ENCODE peak calls at places on chromosomes 11 and 22, in six cellular contexts. Z is right lobe of liver, G is adrenal gland, D is HCT116, I is SK-N-SH, Y is psoas muscle. L is an unnamed sample.

GRCh38 chr11:10387209-10388083 is 67.6 kb upstream of the AMPD3 start:
- DNase-seq in Z (no peak), G (no peak), D (no peak), I (no peak), Y (peak; percentile 87), L (no peak)

GRCh38 chr22:27269751-27270586 is 531.6 kb downstream of the MN1 start:
- DNase-seq in Z (no peak), G (no peak), D (no peak), I (no peak), Y (no peak), L (no peak)

GRCh38 chr11:65072631-65072966 is 11.2 kb downstream of the CDCA5 start:
- DNase-seq in Z (no peak), G (no peak), D (no peak), I (no peak), Y (no peak), L (no peak)

GRCh38 chr11:129331871-129332274 is 43.8 kb upstream of the BARX2 start:
- DNase-seq in Z (peak; percentile 88), G (peak; percentile 83), D (peak; percentile 79), I (peak; percentile 77), Y (peak; percentile 84), L (peak; percentile 53)

GRCh38 chr22:39959640-39960447 is at the start of gene TMA7B:
- DNase-seq in Z (no peak), G (peak; percentile 24), D (no peak), I (peak; percentile 52), Y (no peak), L (no peak)

GRCh38 chr11:128695539-128696221 is 1.8 kb downstream of the FLI1 start:
- DNase-seq in Z (peak; percentile 68), G (no peak), D (no peak), I (no peak), Y (no peak), L (no peak)

GRCh38 chr11:70364745-70365535 is 33.4 kb upstream of the CTTN start:
- DNase-seq in Z (no peak), G (no peak), D (no peak), I (no peak), Y (no peak), L (peak; percentile 75)

GRCh38 chr11:30504468-30504867 is 81.7 kb downstream of the MPPED2 start:
- DNase-seq in Z (no peak), G (no peak), D (no peak), I (no peak), Y (no peak), L (no peak)

GRCh38 chr11:17991799-17992433 is 20.9 kb downstream of the SERGEF start:
- DNase-seq in Z (no peak), G (no peak), D (peak; percentile 42), I (peak; percentile 66), Y (no peak), L (peak; percentile 32)

GRCh38 chr11:35289821-35290220 is 129.5 kb downstream of the SLC1A2 start:
- DNase-seq in Z (no peak), G (no peak), D (no peak), I (no peak), Y (no peak), L (no peak)

GRCh38 chr11:112255075-112255739 is 5.5 kb downstream of the PLET1 start:
- DNase-seq in Z (no peak), G (peak; percentile 76), D (no peak), I (no peak), Y (no peak), L (no peak)

GRCh38 chr11:706957-707816 is 1.2 kb downstream of the EPS8L2 start:
- DNase-seq in Z (peak; percentile 89), G (no peak), D (no peak), I (peak; percentile 68), Y (no peak), L (no peak)

GRCh38 chr11:112440518-112440917 is 179.9 kb upstream of the PLET1 start:
- DNase-seq in Z (no peak), G (no peak), D (peak; percentile 13), I (no peak), Y (no peak), L (no peak)

GRCh38 chr11:128610765-128611617 is 23.6 kb upstream of the ETS1 start:
- DNase-seq in Z (no peak), G (no peak), D (no peak), I (no peak), Y (no peak), L (peak; percentile 77)

GRCh38 chr11:117239295-117239694 is 6.8 kb downstream of the RNF214 start:
- DNase-seq in Z (no peak), G (no peak), D (no peak), I (no peak), Y (no peak), L (no peak)

GRCh38 chr11:41456288-41456687 is 3.2 kb downstream of the LRRC4C start:
- DNase-seq in Z (no peak), G (no peak), D (no peak), I (no peak), Y (no peak), L (no peak)

GRCh38 chr11:45556851-45557707 is 108.3 kb downstream of the CHST1 start:
- DNase-seq in Z (no peak), G (no peak), D (no peak), I (no peak), Y (no peak), L (no peak)

GRCh38 chr22:47406180-47406723 is 643.8 kb downstream of the TBC1D22A start:
- DNase-seq in Z (no peak), G (no peak), D (no peak), I (no peak), Y (no peak), L (no peak)

GRCh38 chr11:129023968-129024676 is 81.5 kb upstream of the TP53AIP1 start:
- DNase-seq in Z (no peak), G (no peak), D (peak; percentile 82), I (no peak), Y (no peak), L (no peak)

GRCh38 chr22:26564181-26564580 is 25.8 kb downstream of the TPST2 start:
- DNase-seq in Z (no peak), G (no peak), D (no peak), I (no peak), Y (peak; percentile 20), L (no peak)

GRCh38 chr22:41009222-41009948 is 58.2 kb downstream of the RBX1 start:
- DNase-seq in Z (no peak), G (no peak), D (no peak), I (no peak), Y (no peak), L (no peak)

GRCh38 chr11:69061713-69062053 is 13.0 kb downstream of the TPCN2 start:
- DNase-seq in Z (no peak), G (no peak), D (no peak), I (no peak), Y (no peak), L (no peak)
- H3K4me1 ChIP-seq in Z (no peaks in the 10 kb centered on the region), G (no peaks in the 10 kb centered on the region), D (no peaks in the 10 kb centered on the region), I (peaks cover 4% of the 10 kb centered on the region), Y (no peaks in the 10 kb centered on the region), L (no peaks in the 10 kb centered on the region)

GRCh38 chr11:126457817-126458216 is 102.3 kb downstream of the ST3GAL4 start:
- DNase-seq in Z (no peak), G (no peak), D (no peak), I (peak; percentile 62), Y (no peak), L (no peak)

GRCh38 chr11:126456783-126457542 is 101.5 kb downstream of the ST3GAL4 start:
- DNase-seq in Z (no peak), G (no peak), D (no peak), I (peak; percentile 73), Y (no peak), L (no peak)

GRCh38 chr11:126452718-126453117 is 97.2 kb downstream of the ST3GAL4 start:
- DNase-seq in Z (no peak), G (no peak), D (no peak), I (no peak), Y (no peak), L (no peak)

GRCh38 chr11:126459691-126460404 is 104.4 kb downstream of the ST3GAL4 start:
- DNase-seq in Z (no peak), G (no peak), D (no peak), I (no peak), Y (no peak), L (no peak)

DNA sequence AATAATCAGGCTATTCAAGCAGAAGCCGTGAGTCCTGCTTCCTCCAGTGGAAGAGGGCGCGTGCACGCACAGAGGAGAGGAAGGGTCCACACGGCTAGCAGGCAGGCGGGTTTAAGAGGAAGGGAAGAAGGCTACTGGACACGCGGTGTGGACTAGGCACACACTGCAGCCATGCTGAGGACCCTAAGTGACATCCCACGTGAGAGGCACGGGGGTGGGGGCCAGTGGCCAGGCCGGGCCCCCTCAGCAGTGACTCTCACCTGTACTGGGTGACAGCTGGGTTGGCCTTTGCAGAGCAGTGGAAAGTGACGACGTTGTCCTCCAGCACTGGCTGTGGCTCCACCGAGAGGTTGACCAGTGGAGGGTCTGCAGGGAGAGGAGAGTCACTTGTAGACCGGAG is 100.6 kb downstream of the ST3GAL4 start:
- DNase-seq in Z (no peak), G (no peak), D (no peak), I (no peak), Y (no peak), L (no peak)
- H3K27ac ChIP-seq in Z (no peak overlapping the region), G (no peak overlapping the region), D (no peak overlapping the region), I (peak overlapping the region; percentile 23), Y (no peak overlapping the region), L (no peak overlapping the region)

GRCh38 chr22:28761449-28761755 is 11.1 kb upstream of the CCDC117 start:
- DNase-seq in Z (no peak), G (no peak), D (no peak), I (no peak), Y (no peak), L (no peak)
- H3K4me1 ChIP-seq in Z (no peaks in the 10 kb centered on the region), G (no peaks in the 10 kb centered on the region), D (peaks cover 7% of the 10 kb centered on the region), I (no peaks in the 10 kb centered on the region), Y (no peaks in the 10 kb centered on the region), L (no peaks in the 10 kb centered on the region)

DNA sequence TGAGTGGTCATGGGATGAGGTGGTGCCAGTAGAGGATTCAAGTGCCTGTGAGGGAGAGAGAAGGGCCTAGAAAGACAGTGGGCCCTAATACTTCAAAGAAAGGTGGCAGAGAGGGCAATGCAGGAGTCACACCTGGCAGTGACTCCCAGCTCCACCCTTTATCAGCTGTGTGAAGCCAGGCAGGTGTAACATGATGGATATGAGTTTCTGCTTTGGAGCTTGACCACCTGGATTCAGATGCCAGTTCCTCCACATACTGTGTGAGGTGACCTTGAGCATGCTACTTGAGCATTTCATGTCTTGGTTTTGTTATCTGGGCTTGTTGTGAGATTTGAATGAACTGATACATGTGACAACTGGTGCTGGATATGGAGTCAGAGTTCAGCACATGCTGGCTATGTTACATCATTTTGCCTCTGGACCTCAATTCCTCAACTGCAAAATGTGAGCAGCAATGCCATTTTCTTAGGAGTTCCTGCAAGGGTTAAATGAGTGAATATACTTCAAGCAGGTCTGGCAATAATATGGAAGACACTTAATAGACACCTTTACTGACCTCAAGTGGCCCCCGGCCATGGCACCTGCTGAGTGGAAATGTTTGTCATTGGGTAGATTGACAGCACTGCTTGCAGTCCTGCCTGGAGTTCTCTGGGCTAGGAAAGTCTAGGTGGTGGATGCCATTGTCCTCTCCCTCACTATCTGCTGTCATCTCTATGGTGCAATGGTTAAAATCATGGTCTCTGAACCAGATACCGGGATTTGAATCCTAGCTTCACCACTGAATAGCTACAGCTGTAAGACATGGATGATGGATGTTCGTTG is 83.3 kb downstream of the MICAL2 start:
- DNase-seq in Z (no peak), G (no peak), D (no peak), I (no peak), Y (no peak), L (no peak)
- H3K27ac ChIP-seq in Z (no peak overlapping the region), G (no peak overlapping the region), D (no peak overlapping the region), I (no peak overlapping the region), Y (no peak overlapping the region), L (no peak overlapping the region)

GRCh38 chr11:121904148-121904547 is 211.9 kb downstream of the BLID start:
- DNase-seq in Z (no peak), G (no peak), D (no peak), I (no peak), Y (no peak), L (no peak)
- H3K4me1 ChIP-seq in Z (no peaks in the 10 kb centered on the region), G (no peaks in the 10 kb centered on the region), D (no peaks in the 10 kb centered on the region), I (no peaks in the 10 kb centered on the region), Y (no peaks in the 10 kb centered on the region), L (no peaks in the 10 kb centered on the region)

L was measured in CD4-positive, CD25-positive, alpha-beta regulatory T cell.